ENCODE peak calls at places on chromosomes 5 and 9, in five cellular contexts. P, J, H, W and N are unnamed samples.

GRCh38 chr9:128218518-128219389 is 15.6 kb downstream of the DNM1 start:
- DNase-seq in P (peak; percentile 97), J (peak; percentile 71), H (peak; percentile 44), W (peak; percentile 91), N (peak; percentile 98)

GRCh38 chr5:167233507-167233906 is 1057.9 kb upstream of the WWC1 start:
- DNase-seq in H (no peak), W (no peak), J (no peak), P (no peak), N (no peak)

GRCh38 chr5:19771174-19771835 is 216.7 kb downstream of the CDH18 start:
- DNase-seq in J (no peak), H (no peak), P (no peak), W (no peak), N (no peak)

GRCh38 chr5:93721045-93721444 is 20.4 kb downstream of the POU5F2 start:
- DNase-seq in J (no peak), P (no peak), H (no peak), W (no peak), N (no peak)

GRCh38 chr5:123035950-123036390 is 555 bp downstream of the PPIC start:
- DNase-seq in P (peak; percentile 83), W (peak; percentile 12), H (peak; percentile 44), J (no peak), N (peak; percentile 86)

GRCh38 chr5:32390819-32391591 is 53.5 kb downstream of the ZFR start:
- DNase-seq in P (no peak), W (no peak), H (peak; percentile 77), J (no peak), N (no peak)

GRCh38 chr9:81984911-81985310 is 3.7 kb upstream of the SPATA31D1 start:
- DNase-seq in P (no peak), W (no peak), J (no peak), H (no peak), N (no peak)

GRCh38 chr9:2621678-2622360 is at the start of gene VLDLR:
- DNase-seq in W (peak; percentile 30), J (no peak), H (peak; percentile 37), P (peak; percentile 66), N (peak; percentile 81)

GRCh38 chr9:121620777-121621437 is 30.5 kb upstream of the DAB2IP start:
- DNase-seq in W (no peak), H (no peak), P (no peak), J (no peak), N (no peak)

GRCh38 chr5:58452566-58453258 is 7.2 kb downstream of the PLK2 start:
- DNase-seq in H (peak; percentile 29), J (no peak), W (no peak), P (no peak), N (no peak)

GRCh38 chr9:137762414-137763061 is 115.0 kb upstream of the CACNA1B start:
- DNase-seq in P (no peak), H (peak; percentile 80), W (no peak), J (no peak), N (no peak)

GRCh38 chr5:52725065-52725746 is 62.5 kb upstream of the ITGA1 start:
- DNase-seq in J (peak; percentile 2), W (no peak), P (no peak), H (peak; percentile 18), N (no peak)

GRCh38 chr9:21802418-21803000 is at the start of gene MTAP:
- DNase-seq in J (peak; percentile 33), P (peak; percentile 97), W (peak; percentile 84), H (peak; percentile 92), N (peak; percentile 96)

GRCh38 chr5:17912794-17913193 is 278.5 kb downstream of the TAF11L14 start:
- DNase-seq in P (no peak), H (no peak), W (no peak), J (no peak), N (no peak)

GRCh38 chr9:114911167-114911821 is 19.1 kb downstream of the TNFSF8 start:
- DNase-seq in J (no peak), H (peak; percentile 59), W (no peak), P (no peak), N (no peak)

GRCh38 chr9:4197548-4197947 is 102.3 kb downstream of the GLIS3 start:
- DNase-seq in J (no peak), W (no peak), P (no peak), H (no peak), N (no peak)

GRCh38 chr9:69620731-69621130 is 51.4 kb downstream of the APBA1 start:
- DNase-seq in H (no peak), W (no peak), P (no peak), J (no peak), N (no peak)

GRCh38 chr9:70479880-70480291 is 65.4 kb upstream of the KLF9 start:
- DNase-seq in P (peak; percentile 72), J (no peak), W (no peak), H (peak; percentile 73), N (no peak)

GRCh38 chr5:122415481-122416120 is 103.6 kb downstream of the SNCAIP start:
- DNase-seq in W (no peak), J (no peak), H (peak; percentile 74), P (peak; percentile 74), N (peak; percentile 65)

GRCh38 chr9:134437417-134438203 is 111.4 kb downstream of the RXRA start:
- DNase-seq in J (no peak), P (no peak), H (no peak), W (no peak), N (no peak)

GRCh38 chr5:97131139-97131710 is 11.2 kb downstream of the LIX1 start:
- DNase-seq in H (no peak), P (no peak), W (no peak), J (no peak), N (no peak)

GRCh38 chr9:124296094-124296493 is 38.3 kb downstream of the NEK6 start:
- DNase-seq in P (no peak), J (no peak), H (no peak), W (no peak), N (no peak)

GRCh38 chr9:79667716-79668458 is 96.1 kb downstream of the TLE4 start:
- DNase-seq in P (no peak), H (no peak), J (no peak), W (no peak), N (no peak)

GRCh38 chr5:72234265-72234700 is 85.8 kb downstream of the MRPS27 start:
- DNase-seq in P (no peak), H (peak; percentile 83), W (no peak), J (no peak), N (no peak)

GRCh38 chr5:93589812-93590215 is 6.8 kb downstream of the NR2F1 start:
- DNase-seq in J (no peak), W (no peak), P (no peak), H (no peak), N (no peak)

GRCh38 chr5:30930736-30931135 is 262.8 kb upstream of the CDH6 start:
- DNase-seq in W (no peak), H (no peak), P (no peak), J (no peak), N (no peak)

GRCh38 chr5:125612356-125613149 is 810.7 kb upstream of the GRAMD2B start:
- DNase-seq in W (peak; percentile 4), J (no peak), H (no peak), P (peak; percentile 60), N (no peak)

GRCh38 chr9:71472400-71472799 is 295.9 kb downstream of the CEMIP2 start:
- DNase-seq in W (no peak), J (no peak), H (no peak), P (no peak), N (no peak)

GRCh38 chr9:71647094-71647591 is 121.2 kb downstream of the CEMIP2 start:
- DNase-seq in P (peak; percentile 81), W (peak; percentile 32), J (no peak), H (peak; percentile 66), N (peak; percentile 89)

GRCh38 chr5:35436441-35437057 is 181.1 kb upstream of the SPEF2 start:
- DNase-seq in W (no peak), P (no peak), J (no peak), H (peak; percentile 38), N (no peak)

GRCh38 chr5:68911840-68912690 is 181.7 kb upstream of the SLC30A5 start:
- DNase-seq in J (no peak), P (no peak), W (no peak), H (peak; percentile 66), N (no peak)

GRCh38 chr5:179275381-179275878 is 69.8 kb downstream of the ADAMTS2 start:
- DNase-seq in W (no peak), P (no peak), J (no peak), H (peak; percentile 68), N (no peak)

GRCh38 chr9:123482295-123482970 is 126.4 kb downstream of the CRB2 start:
- DNase-seq in W (no peak), J (no peak), P (peak; percentile 34), H (no peak), N (peak; percentile 54)

GRCh38 chr5:15425802-15426201 is 74.2 kb upstream of the FBXL7 start:
- DNase-seq in H (peak; percentile 3), P (no peak), J (no peak), W (no peak), N (no peak)

GRCh38 chr9:96619491-96620154 is at the start of gene CDC14B:
- DNase-seq in H (peak; percentile 75), P (peak; percentile 96), J (peak; percentile 17), W (peak; percentile 57), N (peak; percentile 92)

GRCh38 chr5:83964235-83964634 is 243.6 kb upstream of the HAPLN1 start:
- DNase-seq in H (no peak), P (no peak), J (no peak), W (no peak), N (no peak)

GRCh38 chr9:112065781-112066606 is 109.1 kb downstream of the SUSD1 start:
- DNase-seq in J (no peak), H (no peak), W (no peak), P (peak; percentile 67), N (no peak)

GRCh38 chr9:6969805-6970204 is 212.0 kb downstream of the KDM4C start:
- DNase-seq in H (no peak), P (no peak), J (no peak), W (no peak), N (no peak)

GRCh38 chr9:114733814-114734213 is 51.8 kb upstream of the TEX48 start:
- DNase-seq in J (no peak), W (no peak), H (peak; percentile 57), P (no peak), N (no peak)

GRCh38 chr5:82183828-82184227 is 94.3 kb downstream of the RPS23 start:
- DNase-seq in W (peak; percentile 3), P (no peak), H (peak; percentile 75), J (no peak), N (no peak)